ENCODE peak calls at places on chromosomes 6 and 20, in eight cellular contexts. U is IMR-90, Y is HCT116, C is Karpas-422, W is neural progenitor cell, B is breast epithelium, J is A549, T is uterus. X is an unnamed sample.

GRCh38 chr20:60252866-60253265 is 294.6 kb downstream of the CDH26 start:
- DNase-seq in U (no peak), Y (no peak), C (no peak), W (no peak), B (no peak), J (no peak), T (no peak), X (no peak)

GRCh38 chr6:42879372-42880239 is at the start of gene RPL7L1:
- DNase-seq in U (peak; percentile 87), Y (peak; percentile 83), C (peak; percentile 94), W (peak; percentile 89), B (peak; percentile 83), J (peak; percentile 90), T (peak; percentile 86), X (peak; percentile 81)

GRCh38 chr6:125356888-125357287 is 55.1 kb upstream of the HDDC2 start:
- DNase-seq in U (no peak), Y (no peak), C (no peak), W (no peak), B (no peak), J (no peak), T (no peak), X (no peak)

GRCh38 chr6:168154263-168154917 is 75.4 kb upstream of the FRMD1 start:
- DNase-seq in U (no peak), Y (no peak), C (no peak), W (no peak), B (no peak), J (no peak), T (no peak), X (no peak)

GRCh38 chr6:142947702-142948480 is 2.9 kb upstream of the HIVEP2 start:
- DNase-seq in U (no peak), Y (no peak), C (peak; percentile 49), W (no peak), B (no peak), J (no peak), T (no peak), X (no peak)

GRCh38 chr6:143333749-143334520 is 116.6 kb downstream of the ADAT2 start:
- DNase-seq in U (no peak), Y (no peak), C (no peak), W (no peak), B (no peak), J (no peak), T (no peak), X (no peak)

GRCh38 chr6:168105813-168106660 is 27.0 kb upstream of the FRMD1 start:
- DNase-seq in U (no peak), Y (no peak), C (no peak), W (no peak), B (no peak), J (no peak), T (peak; percentile 35), X (no peak)

GRCh38 chr6:161414180-161414579 is 140.3 kb upstream of the AGPAT4 start:
- DNase-seq in U (no peak), Y (no peak), C (no peak), W (no peak), B (no peak), J (no peak), T (no peak), X (no peak)

GRCh38 chr20:59482581-59483187 is 121.7 kb upstream of the PHACTR3 start:
- DNase-seq in U (no peak), Y (no peak), C (no peak), W (no peak), B (no peak), J (no peak), T (no peak), X (no peak)

GRCh38 chr6:45044510-45045252 is 283.4 kb upstream of the RUNX2 start:
- DNase-seq in U (no peak), Y (no peak), C (no peak), W (no peak), B (no peak), J (no peak), T (no peak), X (no peak)

GRCh38 chr20:38127011-38127621 is 38.0 kb downstream of the TGM2 start:
- DNase-seq in U (peak; percentile 83), Y (peak; percentile 26), C (no peak), W (no peak), B (no peak), J (peak; percentile 58), T (peak; percentile 73), X (no peak)

GRCh38 chr6:90860822-90861601 is 274.1 kb upstream of the MAP3K7 start:
- DNase-seq in U (peak; percentile 15), Y (no peak), C (peak; percentile 61), W (no peak), B (no peak), J (peak; percentile 6), T (no peak), X (no peak)

GRCh38 chr6:81814365-81815109 is 62.1 kb upstream of the TENT5A start:
- DNase-seq in U (peak; percentile 9), Y (no peak), C (no peak), W (no peak), B (no peak), J (no peak), T (no peak), X (no peak)

GRCh38 chr6:139751179-139751578 is 376.7 kb upstream of the CITED2 start:
- DNase-seq in U (peak; percentile 41), Y (no peak), C (no peak), W (no peak), B (no peak), J (no peak), T (no peak), X (no peak)

GRCh38 chr6:34957184-34957904 is 68.3 kb downstream of the ANKS1A start:
- DNase-seq in U (no peak), Y (no peak), C (no peak), W (no peak), B (no peak), J (no peak), T (peak; percentile 29), X (no peak)

GRCh38 chr20:31968299-31969126 is 562 bp downstream of the XKR7 start:
- DNase-seq in U (peak; percentile 51), Y (no peak), C (peak; percentile 91), W (peak; percentile 96), B (no peak), J (peak; percentile 44), T (peak; percentile 30), X (peak; percentile 63)

GRCh38 chr6:121848523-121849255 is 413.2 kb downstream of the GJA1 start:
- DNase-seq in U (peak; percentile 11), Y (no peak), C (no peak), W (no peak), B (no peak), J (no peak), T (no peak), X (no peak)

GRCh38 chr6:136784910-136785746 is 7.1 kb downstream of the MAP3K5 start:
- DNase-seq in U (no peak), Y (no peak), C (peak; percentile 62), W (no peak), B (no peak), J (no peak), T (no peak), X (no peak)

GRCh38 chr6:136790411-136791295 is 1.6 kb downstream of the MAP3K5 start:
- DNase-seq in U (no peak), Y (no peak), C (no peak), W (no peak), B (no peak), J (no peak), T (no peak), X (no peak)

GRCh38 chr6:136786708-136787107 is 5.6 kb downstream of the MAP3K5 start:
- DNase-seq in U (no peak), Y (no peak), C (no peak), W (no peak), B (no peak), J (no peak), T (no peak), X (no peak)

GRCh38 chr6:136787726-136788068 is 4.6 kb downstream of the MAP3K5 start:
- DNase-seq in U (no peak), Y (no peak), C (no peak), W (no peak), B (no peak), J (no peak), T (no peak), X (no peak)

GRCh38 chr6:136788069-136788902 is 4.0 kb downstream of the MAP3K5 start:
- DNase-seq in U (peak; percentile 89), Y (no peak), C (no peak), W (no peak), B (no peak), J (no peak), T (no peak), X (no peak)
- H3K4me1 ChIP-seq in U (peaks cover 21% of the 10 kb centered on the region), Y (peaks cover 20% of the 10 kb centered on the region), C (peaks cover 46% of the 10 kb centered on the region), W (peaks cover 5% of the 10 kb centered on the region), B (no peaks in the 10 kb centered on the region), J (peaks cover 13% of the 10 kb centered on the region), T (no peaks in the 10 kb centered on the region), X (peaks cover 53% of the 10 kb centered on the region)

GRCh38 chr6:156781882-156782631 is 4.9 kb downstream of the ARID1B start:
- DNase-seq in U (no peak), Y (no peak), C (peak; percentile 65), W (no peak), B (no peak), J (no peak), T (no peak), X (no peak)
- H3K4me3 ChIP-seq in U (peak overlapping the region; percentile 18), Y (no peak overlapping the region), C (peak overlapping the region; percentile 72), W (peak overlapping the region; percentile 93), B (peak overlapping the region; percentile 32), J (peak overlapping the region; percentile 87), T (peak overlapping the region; percentile 53), X (peak overlapping the region; percentile 87)

GRCh38 chr6:30742316-30743098 is at the start of gene FLOT1:
- DNase-seq in U (peak; percentile 93), Y (peak; percentile 94), C (peak; percentile 97), W (peak; percentile 88), B (peak; percentile 99), J (peak; percentile 94), T (peak; percentile 96), X (peak; percentile 85)

GRCh38 chr6:30743099-30744053 is 889 bp upstream of the FLOT1 start:
- DNase-seq in U (peak; percentile 33), Y (no peak), C (peak; percentile 32), W (no peak), B (peak; percentile 44), J (no peak), T (peak; percentile 60), X (no peak)

GRCh38 chr6:30741789-30742315 is 635 bp downstream of the FLOT1 start:
- DNase-seq in U (no peak), Y (no peak), C (peak; percentile 44), W (no peak), B (no peak), J (no peak), T (no peak), X (no peak)

GRCh38 chr6:30740993-30741784 is 1.3 kb downstream of the FLOT1 start:
- DNase-seq in U (peak; percentile 45), Y (no peak), C (peak; percentile 32), W (no peak), B (no peak), J (no peak), T (no peak), X (no peak)

DNA sequence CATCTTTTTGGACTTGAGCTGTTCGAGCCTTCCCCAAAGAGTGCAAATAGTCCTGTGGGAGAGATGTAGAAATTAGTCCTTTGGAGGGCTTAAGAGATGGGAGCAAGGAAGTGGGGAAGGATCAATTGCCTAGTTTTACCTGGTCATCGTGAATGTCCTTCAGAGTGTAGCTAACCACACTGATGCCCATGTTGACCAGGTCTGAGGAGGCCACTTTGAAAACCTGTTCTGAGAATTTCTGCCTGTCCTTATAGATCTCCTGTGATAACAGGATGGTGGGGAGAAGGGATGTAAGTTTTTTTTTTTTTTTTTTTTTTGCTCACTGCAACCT is 2.0 kb downstream of the FLOT1 start:
- DNase-seq in U (peak; percentile 31), Y (no peak), C (no peak), W (no peak), B (no peak), J (no peak), T (no peak), X (no peak)
- H3K4me1 ChIP-seq in U (peaks cover 15% of the 10 kb centered on the region), Y (peaks cover 30% of the 10 kb centered on the region), C (peaks cover 27% of the 10 kb centered on the region), W (peaks cover 5% of the 10 kb centered on the region), B (peaks cover 4% of the 10 kb centered on the region), J (peaks cover 48% of the 10 kb centered on the region), T (peaks cover 12% of the 10 kb centered on the region), X (peaks cover 42% of the 10 kb centered on the region)

GRCh38 chr20:50348118-50348517 is 157.5 kb downstream of the CEBPB start:
- DNase-seq in U (no peak), Y (no peak), C (no peak), W (no peak), B (no peak), J (no peak), T (peak; percentile 26), X (no peak)
- H3K4me3 ChIP-seq in U (no peak overlapping the region), Y (no peak overlapping the region), C (no peak overlapping the region), W (no peak overlapping the region), B (no peak overlapping the region), J (no peak overlapping the region), T (no peak overlapping the region), X (no peak overlapping the region)